ENCODE peak calls at places on chromosomes 3 and 15, in ten cellular contexts. I is amygdala; B is retinal pigment epithelial cell; M is IMR-90; X is thoracic aorta; Y is NCI-H2029; T is activated CD4-positive, alpha-beta T cell treated with anti-CD3 and anti-CD28 coated beads, Interleukin-2, amount 50 U/mL, for 1 hour; W is AML-193; J is stimulated activated naive CD8-positive, alpha-beta T cell treated with anti-CD3 and anti-CD28 coated beads, Interleukin-15, amount 100 ng/mL, for 72 hours; A is cardiac fibroblast. Z is an unnamed sample.

GRCh38 chr3:14699643-14700042 is 24.7 kb downstream of the C3orf20 start:
- DNase-seq in I (no peak), B (no peak), M (no peak), X (no peak), Y (no peak), T (no peak), W (no peak), J (no peak), A (no peak), Z (no peak)

GRCh38 chr3:145015243-145015642 is 1043.6 kb downstream of the DIPK2A start:
- DNase-seq in I (no peak), B (no peak), M (peak), X (no peak), Y (no peak), T (no peak), W (no peak), J (no peak), A (peak), Z (no peak)

GRCh38 chr3:56467108-56467507 is 1.2 kb downstream of the ERC2 start:
- DNase-seq in I (peak), B (peak), M (peak), X (no peak), Y (peak), T (no peak), W (no peak), J (peak), A (peak), Z (peak)

GRCh38 chr15:73607405-73607804 is 25.8 kb downstream of the NPTN start:
- DNase-seq in I (no peak), B (no peak), M (no peak), X (no peak), Y (no peak), T (no peak), W (peak), J (no peak), A (no peak), Z (no peak)

GRCh38 chr3:85960793-85961192 is 1002.0 kb downstream of the CADM2 start:
- DNase-seq in I (no peak), B (no peak), M (no peak), X (no peak), Y (no peak), T (no peak), W (no peak), J (no peak), A (no peak), Z (no peak)

GRCh38 chr15:37995461-37996347 is 61.3 kb downstream of the TMCO5A start:
- DNase-seq in I (peak), B (peak), M (peak), X (no peak), Y (no peak), T (no peak), W (peak), J (no peak), A (peak), Z (peak)

GRCh38 chr3:187261541-187261969 is 30.0 kb downstream of the MASP1 start:
- DNase-seq in I (no peak), B (no peak), M (peak), X (no peak), Y (no peak), T (no peak), W (no peak), J (no peak), A (peak), Z (no peak)

GRCh38 chr3:39146611-39147373 is 6.6 kb downstream of the CSRNP1 start:
- DNase-seq in I (peak), B (peak), M (peak), X (peak), Y (peak), T (peak), W (peak), J (peak), A (peak), Z (peak)

GRCh38 chr3:129812589-129812988 is 80.9 kb downstream of the TMCC1 start:
- DNase-seq in I (no peak), B (no peak), M (no peak), X (no peak), Y (no peak), T (no peak), W (no peak), J (no peak), A (no peak), Z (no peak)

GRCh38 chr15:23647421-23648375 is at the start of gene MAGEL2:
- DNase-seq in I (no peak), B (no peak), M (no peak), X (no peak), Y (no peak), T (no peak), W (no peak), J (no peak), A (peak), Z (no peak)

GRCh38 chr3:180870008-180870733 is 42.3 kb upstream of the FXR1 start:
- DNase-seq in I (no peak), B (no peak), M (no peak), X (no peak), Y (no peak), T (no peak), W (no peak), J (no peak), A (peak), Z (no peak)

GRCh38 chr3:30642715-30643361 is 36.4 kb downstream of the TGFBR2 start:
- DNase-seq in I (no peak), B (no peak), M (no peak), X (no peak), Y (no peak), T (no peak), W (peak), J (no peak), A (no peak), Z (no peak)

GRCh38 chr3:42032693-42033349 is 58.3 kb upstream of the TRAK1 start:
- DNase-seq in I (peak), B (peak), M (peak), X (peak), Y (peak), T (no peak), W (no peak), J (no peak), A (peak), Z (peak)

GRCh38 chr3:70119892-70120291 is 120.4 kb downstream of the SAMMSON start:
- DNase-seq in I (no peak), B (no peak), M (no peak), X (no peak), Y (no peak), T (no peak), W (no peak), J (no peak), A (no peak), Z (no peak)

GRCh38 chr3:127985216-127985615 is 67.0 kb upstream of the SEC61A1 start:
- DNase-seq in I (no peak), B (no peak), M (no peak), X (no peak), Y (no peak), T (no peak), W (no peak), J (no peak), A (no peak), Z (no peak)

GRCh38 chr3:142925140-142925539 is 36.3 kb upstream of the PCOLCE2 start:
- DNase-seq in I (no peak), B (no peak), M (no peak), X (no peak), Y (no peak), T (no peak), W (no peak), J (no peak), A (no peak), Z (no peak)

GRCh38 chr3:71930056-71930991 is 145.4 kb upstream of the PROK2 start:
- DNase-seq in I (no peak), B (no peak), M (peak), X (no peak), Y (no peak), T (no peak), W (no peak), J (peak), A (peak), Z (peak)

GRCh38 chr15:78828930-78829329 is 17.7 kb upstream of the ADAMTS7 start:
- DNase-seq in I (no peak), B (no peak), M (no peak), X (no peak), Y (no peak), T (no peak), W (no peak), J (no peak), A (no peak), Z (no peak)

GRCh38 chr3:52456800-52457183 is 1.4 kb downstream of the NISCH start:
- DNase-seq in I (no peak), B (no peak), M (no peak), X (no peak), Y (no peak), T (no peak), W (no peak), J (no peak), A (no peak), Z (no peak)

GRCh38 chr15:27826411-27826810 is 272.7 kb downstream of the OCA2 start:
- DNase-seq in I (no peak), B (no peak), M (no peak), X (no peak), Y (no peak), T (no peak), W (no peak), J (no peak), A (no peak), Z (no peak)

GRCh38 chr3:172515130-172515918 is 7.9 kb downstream of the TNFSF10 start:
- DNase-seq in I (no peak), B (no peak), M (peak), X (no peak), Y (no peak), T (no peak), W (no peak), J (no peak), A (peak), Z (no peak)

GRCh38 chr3:45603226-45603625 is 8.7 kb downstream of the LIMD1 start:
- DNase-seq in I (no peak), B (no peak), M (no peak), X (no peak), Y (no peak), T (no peak), W (no peak), J (no peak), A (no peak), Z (no peak)

GRCh38 chr3:16476636-16477035 is 36.9 kb downstream of the RFTN1 start:
- DNase-seq in I (no peak), B (peak), M (peak), X (no peak), Y (no peak), T (no peak), W (no peak), J (no peak), A (peak), Z (no peak)

GRCh38 chr3:40382617-40382979 is 4.4 kb upstream of the ENTPD3 start:
- DNase-seq in I (no peak), B (no peak), M (no peak), X (no peak), Y (no peak), T (no peak), W (no peak), J (no peak), A (no peak), Z (no peak)

GRCh38 chr3:30658328-30659052 is 52.1 kb downstream of the TGFBR2 start:
- DNase-seq in I (no peak), B (no peak), M (peak), X (no peak), Y (no peak), T (peak), W (peak), J (peak), A (peak), Z (no peak)

GRCh38 chr3:46383946-46384330 is 13.2 kb downstream of the CCR5 start:
- DNase-seq in I (no peak), B (no peak), M (no peak), X (no peak), Y (peak), T (no peak), W (no peak), J (no peak), A (no peak), Z (no peak)

GRCh38 chr3:184525337-184526157 is 36.0 kb upstream of the EPHB3 start:
- DNase-seq in I (no peak), B (no peak), M (no peak), X (no peak), Y (no peak), T (no peak), W (no peak), J (peak), A (no peak), Z (no peak)

Z was measured in epithelial cell of proximal tubule.